ENCODE peak calls at places on chromosome 1, in six cellular contexts. B, F, Z, R, Y and E are unnamed samples.

GRCh38 chr1:186435336-186435735 is 25.6 kb downstream of the PDC start:
- DNase-seq in B (no peak), Z (peak), F (no peak), Y (no peak), R (no peak), E (no peak)

GRCh38 chr1:169119405-169119804 is 12.9 kb downstream of the ATP1B1 start:
- DNase-seq in Z (peak), R (no peak), B (no peak), Y (no peak), F (no peak), E (peak)

GRCh38 chr1:245690153-245690552 is 535.4 kb downstream of the KIF26B start:
- DNase-seq in Y (no peak), F (no peak), R (no peak), B (no peak), Z (peak), E (peak)

GRCh38 chr1:31576201-31576669 is at the start of gene TINAGL1:
- DNase-seq in B (peak), R (peak), Y (peak), Z (no peak), F (peak), E (no peak)

GRCh38 chr1:5423109-5423508 is 569.1 kb downstream of the NPHP4 start:
- DNase-seq in R (no peak), F (no peak), B (no peak), Y (peak), Z (no peak), E (no peak)

GRCh38 chr1:155379180-155379876 is 58.6 kb downstream of the RUSC1 start:
- DNase-seq in Y (no peak), R (peak), Z (peak), F (peak), B (no peak), E (peak)

GRCh38 chr1:229253170-229253974 is 17.5 kb upstream of the RAB4A start:
- DNase-seq in Z (peak), B (peak), R (peak), F (no peak), Y (no peak), E (no peak)

GRCh38 chr1:20123696-20124450 is 4.5 kb upstream of the PLA2G2D start:
- DNase-seq in B (no peak), R (no peak), F (no peak), Z (no peak), Y (no peak), E (peak)

GRCh38 chr1:221169447-221169889 is 290.2 kb downstream of the HLX start:
- DNase-seq in B (peak), Z (peak), F (no peak), Y (no peak), R (peak), E (peak)

GRCh38 chr1:187680823-187681222 is 852.1 kb downstream of the PLA2G4A start:
- DNase-seq in Y (no peak), F (no peak), R (no peak), B (no peak), Z (peak), E (peak)

GRCh38 chr1:54413295-54413694 is 7.1 kb upstream of the SSBP3 start:
- DNase-seq in F (no peak), Y (no peak), R (no peak), Z (peak), B (no peak), E (peak)

GRCh38 chr1:224747578-224747977 is 131.5 kb downstream of the CNIH3 start:
- DNase-seq in Z (peak), R (no peak), B (no peak), F (no peak), Y (no peak), E (peak)

GRCh38 chr1:246404078-246404477 is 103.0 kb downstream of the SMYD3 start:
- DNase-seq in F (no peak), R (no peak), B (no peak), Z (no peak), Y (no peak), E (no peak)

GRCh38 chr1:84619383-84620093 is 45.3 kb upstream of the CTBS start:
- DNase-seq in Y (no peak), R (no peak), Z (peak), F (no peak), B (no peak), E (peak)

GRCh38 chr1:30692948-30693301 is 30.5 kb downstream of the MATN1 start:
- DNase-seq in B (no peak), Y (no peak), F (no peak), Z (no peak), R (no peak), E (no peak)

GRCh38 chr1:67535474-67535873 is 105.3 kb upstream of the SERBP1 start:
- DNase-seq in Z (peak), R (peak), Y (peak), B (peak), F (peak), E (peak)

GRCh38 chr1:19633106-19633505 is 11.0 kb upstream of the NBL1 start:
- DNase-seq in B (no peak), Y (no peak), F (no peak), Z (no peak), R (no peak), E (no peak)

GRCh38 chr1:58649555-58649954 is 50.3 kb downstream of the MYSM1 start:
- DNase-seq in R (no peak), Y (no peak), F (no peak), B (no peak), Z (no peak), E (no peak)

GRCh38 chr1:154493276-154493675 is 8.7 kb upstream of the TDRD10 start:
- DNase-seq in B (peak), Y (no peak), R (peak), Z (no peak), F (no peak), E (no peak)

GRCh38 chr1:94982403-94982802 is 55.5 kb upstream of the CNN3 start:
- DNase-seq in R (no peak), B (no peak), Z (no peak), Y (no peak), F (no peak), E (no peak)
- H3K4me2 ChIP-seq in R (no peak), B (no peak), Z (no peak), Y (peak), F (no peak), E (no peak)

GRCh38 chr1:148389027-148389339 is 94.1 kb downstream of the PPIAL4G start:
- DNase-seq in B (no peak), Y (no peak), R (no peak), F (no peak), Z (no peak), E (no peak)
- H3K4me2 ChIP-seq in B (peak), Y (peak), R (peak), F (peak), Z (peak), E (peak)

GRCh38 chr1:62652387-62652786 is 35.8 kb downstream of the DOCK7 start:
- DNase-seq in Y (no peak), Z (no peak), F (no peak), R (no peak), B (no peak), E (no peak)
- H3K4me2 ChIP-seq in Y (no peak), Z (no peak), F (no peak), R (no peak), B (no peak), E (no peak)

DNA sequence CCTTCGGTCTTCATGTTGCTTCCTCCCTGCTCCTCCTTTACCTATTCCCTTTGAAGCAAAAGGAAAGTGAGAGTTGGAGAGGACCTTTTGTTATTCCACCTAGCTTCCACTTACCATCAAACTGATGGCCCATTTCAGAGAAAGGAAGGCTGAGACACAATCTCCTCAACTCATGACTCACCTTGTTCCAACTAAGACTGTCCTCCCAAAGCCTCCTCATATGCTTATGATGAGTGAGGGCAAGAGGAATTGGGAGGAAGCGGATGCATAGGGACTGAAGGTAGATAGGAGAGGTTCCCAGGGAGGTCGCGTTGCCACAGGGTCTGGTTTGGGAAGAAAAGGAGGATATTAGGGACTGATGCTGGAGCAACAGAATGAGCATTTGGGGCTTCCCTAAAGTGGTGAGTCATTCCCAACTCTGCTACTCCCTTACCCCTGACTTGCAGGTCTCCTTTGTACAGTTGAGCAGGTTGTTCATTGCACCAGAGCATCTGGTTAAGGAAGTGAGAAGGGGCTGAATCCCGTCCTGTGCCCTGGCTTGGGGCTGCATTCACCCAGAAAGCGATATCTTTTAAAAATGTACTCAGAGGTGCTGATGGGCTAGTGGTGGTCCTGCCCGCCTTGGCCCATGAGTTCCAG is 35.0 kb downstream of the LGR6 start:
- DNase-seq in Z (no peak), B (no peak), Y (no peak), R (no peak), F (no peak), E (no peak)
- H3K4me2 ChIP-seq in Z (no peak), B (no peak), Y (no peak), R (no peak), F (no peak), E (no peak)

GRCh38 chr1:4268262-4268889 is 368.3 kb upstream of the C1orf174 start:
- DNase-seq in Y (no peak), R (no peak), F (no peak), B (no peak), Z (no peak), E (no peak)
- H3K4me2 ChIP-seq in Y (no peak), R (no peak), F (no peak), B (no peak), Z (no peak), E (no peak)

GRCh38 chr1:182143825-182144661 is 82.5 kb upstream of the ZNF648 start:
- DNase-seq in F (no peak), Y (peak), B (peak), Z (peak), R (no peak), E (peak)
- H3K4me2 ChIP-seq in F (no peak), Y (peak), B (peak), Z (no peak), R (no peak), E (no peak)